ENCODE peak calls at places on chromosome 18, in six cellular contexts. W is hepatocyte; Y is RCC 7860; C is caudate nucleus; U is astrocyte of the spinal cord; M is stimulated activated CD4-positive, alpha-beta T cell treated with anti-CD3 and anti-CD28 coated beads, TNF-alpha, amount 100 ng/mL, for 24 hours. F is an unnamed sample.

GRCh38 chr18:37309059-37309458 is 256.5 kb downstream of the CELF4 start:
- DNase-seq in W (no peak), Y (no peak), C (no peak), U (no peak), M (no peak), F (no peak)

GRCh38 chr18:48226401-48226800 is 182.8 kb downstream of the ZBTB7C start:
- DNase-seq in W (no peak), Y (no peak), C (no peak), U (no peak), M (no peak), F (no peak)

GRCh38 chr18:75100832-75101630 is 107.9 kb downstream of the PTGR3 start:
- DNase-seq in W (no peak), Y (no peak), C (no peak), U (no peak), M (no peak), F (no peak)

GRCh38 chr18:75845413-75845812 is 417.9 kb upstream of the SMIM21 start:
- DNase-seq in W (no peak), Y (no peak), C (no peak), U (no peak), M (no peak), F (no peak)

GRCh38 chr18:8329186-8329771 is 280.0 kb upstream of the RAB12 start:
- DNase-seq in W (peak), Y (no peak), C (no peak), U (peak), M (no peak), F (no peak)

GRCh38 chr18:78390985-78391384 is 588.6 kb upstream of the SALL3 start:
- DNase-seq in W (no peak), Y (no peak), C (no peak), U (no peak), M (no peak), F (no peak)

GRCh38 chr18:41872206-41872605 is 82.8 kb upstream of the PIK3C3 start:
- DNase-seq in W (no peak), Y (no peak), C (no peak), U (no peak), M (no peak), F (no peak)

GRCh38 chr18:59592624-59593023 is 104.6 kb downstream of the CCBE1 start:
- DNase-seq in W (no peak), Y (no peak), C (no peak), U (no peak), M (no peak), F (no peak)

GRCh38 chr18:74793746-74794145 is 196.1 kb downstream of the ZNF407 start:
- DNase-seq in W (no peak), Y (no peak), C (no peak), U (no peak), M (no peak), F (no peak)

GRCh38 chr18:8858888-8859511 is 153.6 kb downstream of the MTCL1 start:
- DNase-seq in W (peak), Y (peak), C (no peak), U (peak), M (no peak), F (no peak)

GRCh38 chr18:50654658-50655550 is 95.0 kb downstream of the MAPK4 start:
- DNase-seq in W (peak), Y (no peak), C (peak), U (no peak), M (no peak), F (no peak)

GRCh38 chr18:32328379-32328778 is 138.5 kb downstream of the MEP1B start:
- DNase-seq in W (no peak), Y (no peak), C (no peak), U (peak), M (no peak), F (no peak)

GRCh38 chr18:80196528-80197320 is 50.6 kb downstream of the PARD6G start:
- DNase-seq in W (peak), Y (no peak), C (peak), U (peak), M (no peak), F (no peak)

GRCh38 chr18:31498450-31499156 is 626 bp downstream of the DSG2 start:
- DNase-seq in W (no peak), Y (no peak), C (no peak), U (peak), M (peak), F (no peak)

GRCh38 chr18:45787346-45787745 is 38.1 kb upstream of the SIGLEC15 start:
- DNase-seq in W (no peak), Y (no peak), C (no peak), U (no peak), M (no peak), F (no peak)

GRCh38 chr18:57533399-57533884 is 53.1 kb downstream of the FECH start:
- DNase-seq in W (no peak), Y (no peak), C (no peak), U (no peak), M (no peak), F (no peak)

GRCh38 chr18:35005963-35006577 is 35.1 kb upstream of the MAPRE2 start:
- DNase-seq in W (peak), Y (peak), C (no peak), U (peak), M (no peak), F (no peak)

GRCh38 chr18:76131738-76132137 is 363.3 kb downstream of the ZNF516 start:
- DNase-seq in W (no peak), Y (no peak), C (no peak), U (no peak), M (peak), F (no peak)

GRCh38 chr18:28068208-28068607 is 108.7 kb downstream of the CDH2 start:
- DNase-seq in W (no peak), Y (no peak), C (no peak), U (no peak), M (no peak), F (no peak)

GRCh38 chr18:76519156-76519549 is 24.1 kb upstream of the ZNF516 start:
- DNase-seq in W (peak), Y (no peak), C (no peak), U (peak), M (no peak), F (no peak)

GRCh38 chr18:73264562-73264921 is 396.8 kb upstream of the NETO1 start:
- DNase-seq in W (no peak), Y (no peak), C (no peak), U (no peak), M (no peak), F (no peak)

GRCh38 chr18:68623342-68623741 is 91.6 kb downstream of the TMX3 start:
- DNase-seq in W (peak), Y (peak), C (peak), U (peak), M (peak), F (peak)

GRCh38 chr18:79494936-79495335 is 99.2 kb downstream of the NFATC1 start:
- DNase-seq in W (no peak), Y (no peak), C (no peak), U (no peak), M (no peak), F (no peak)

GRCh38 chr18:14924226-14924625 is 176.3 kb downstream of the ANKRD30B start:
- DNase-seq in W (no peak), Y (no peak), C (no peak), U (no peak), M (no peak), F (no peak)

GRCh38 chr18:50748243-50749229 is 71.3 kb downstream of the MRO start:
- DNase-seq in W (peak), Y (no peak), C (no peak), U (no peak), M (no peak), F (no peak)

GRCh38 chr18:57519668-57520424 is 66.7 kb downstream of the FECH start:
- DNase-seq in W (no peak), Y (no peak), C (no peak), U (no peak), M (no peak), F (no peak)

GRCh38 chr18:5466256-5466655 is 77.5 kb downstream of the EPB41L3 start:
- DNase-seq in W (no peak), Y (no peak), C (no peak), U (no peak), M (no peak), F (no peak)

GRCh38 chr18:48951448-48952286 is 902 bp upstream of the SMAD7 start:
- DNase-seq in W (peak), Y (peak), C (peak), U (peak), M (peak), F (peak)

GRCh38 chr18:40259073-40259472 is 1696.0 kb upstream of the PIK3C3 start:
- DNase-seq in W (no peak), Y (no peak), C (no peak), U (no peak), M (no peak), F (no peak)